ENCODE peak calls at places on chromosomes 2 and 18, in six cellular contexts. O is fibroblast of mammary gland, D is brain microvascular endothelial cell, G is tibial nerve, M is lower leg skin, Q is endodermal cell. W is an unnamed sample.

GRCh38 chr2:2182688-2183087 is 148.4 kb downstream of the MYT1L start:
- DNase-seq in O (no peak), D (no peak), G (no peak), M (no peak), Q (no peak), W (no peak)

GRCh38 chr18:56458770-56459450 is 179.5 kb downstream of the TXNL1 start:
- DNase-seq in O (no peak), D (no peak), G (no peak), M (no peak), Q (no peak), W (no peak)

GRCh38 chr2:68755071-68755470 is 20.5 kb downstream of the ARHGAP25 start:
- DNase-seq in O (no peak), D (no peak), G (peak), M (no peak), Q (no peak), W (no peak)

GRCh38 chr2:126513033-126513432 is 142.9 kb upstream of the GYPC start:
- DNase-seq in O (peak), D (peak), G (no peak), M (no peak), Q (no peak), W (no peak)

GRCh38 chr2:28880193-28880592 is 10.1 kb upstream of the TRMT61B start:
- DNase-seq in O (no peak), D (no peak), G (no peak), M (no peak), Q (no peak), W (no peak)

GRCh38 chr2:8049851-8050571 is 631.8 kb upstream of the ID2 start:
- DNase-seq in O (no peak), D (no peak), G (no peak), M (no peak), Q (no peak), W (no peak)

GRCh38 chr2:37802106-37802791 is 122.8 kb upstream of the RMDN2 start:
- DNase-seq in O (peak), D (no peak), G (no peak), M (peak), Q (no peak), W (no peak)

GRCh38 chr2:162430323-162430722 is 86.4 kb downstream of the GCA start:
- DNase-seq in O (no peak), D (no peak), G (peak), M (no peak), Q (no peak), W (no peak)

GRCh38 chr2:14756981-14757657 is 124.6 kb downstream of the LRATD1 start:
- DNase-seq in O (peak), D (peak), G (peak), M (no peak), Q (no peak), W (no peak)

GRCh38 chr2:36411962-36412444 is 56.4 kb downstream of the CRIM1 start:
- DNase-seq in O (no peak), D (peak), G (no peak), M (no peak), Q (peak), W (no peak)

GRCh38 chr2:100264121-100264520 is 58.2 kb downstream of the LONRF2 start:
- DNase-seq in O (no peak), D (no peak), G (no peak), M (no peak), Q (no peak), W (no peak)

GRCh38 chr18:42028232-42028832 is 73.3 kb downstream of the PIK3C3 start:
- DNase-seq in O (peak), D (peak), G (no peak), M (no peak), Q (peak), W (no peak)

GRCh38 chr2:134465228-134465627 is 211.4 kb downstream of the MGAT5 start:
- DNase-seq in O (no peak), D (no peak), G (no peak), M (peak), Q (no peak), W (no peak)

GRCh38 chr2:134465706-134466105 is 211.8 kb downstream of the MGAT5 start:
- DNase-seq in O (no peak), D (no peak), G (no peak), M (peak), Q (no peak), W (no peak)

GRCh38 chr2:134463726-134464076 is 209.8 kb downstream of the MGAT5 start:
- DNase-seq in O (no peak), D (no peak), G (no peak), M (peak), Q (peak), W (no peak)

GRCh38 chr2:134468093-134468640 is 214.3 kb downstream of the MGAT5 start:
- DNase-seq in O (no peak), D (no peak), G (no peak), M (peak), Q (no peak), W (no peak)

GRCh38 chr2:134466141-134466540 is 212.3 kb downstream of the MGAT5 start:
- DNase-seq in O (peak), D (no peak), G (no peak), M (peak), Q (peak), W (no peak)
- TF ChIP-seq CTCF in O (no peak), D (peak), G (no peak), M (no peak), Q (peak), W (no peak)

GRCh38 chr18:77141401-77142118 is 9.0 kb upstream of the MBP start:
- DNase-seq in O (no peak), D (no peak), G (no peak), M (peak), Q (no peak), W (no peak)
- TF ChIP-seq CTCF in O (peak), D (peak), G (no peak), M (no peak), Q (peak), W (peak)

GRCh38 chr2:41965173-41965875 is 82.5 kb upstream of the PKDCC start:
- DNase-seq in O (no peak), D (no peak), G (no peak), M (no peak), Q (peak), W (no peak)

GRCh38 chr2:41966431-41966893 is 81.4 kb upstream of the PKDCC start:
- DNase-seq in O (peak), D (peak), G (peak), M (peak), Q (peak), W (no peak)

GRCh38 chr2:41962912-41963652 is 84.7 kb upstream of the PKDCC start:
- DNase-seq in O (no peak), D (no peak), G (no peak), M (no peak), Q (peak), W (no peak)

GRCh38 chr2:41965886-41966285 is 81.9 kb upstream of the PKDCC start:
- DNase-seq in O (peak), D (no peak), G (peak), M (peak), Q (no peak), W (no peak)

DNA sequence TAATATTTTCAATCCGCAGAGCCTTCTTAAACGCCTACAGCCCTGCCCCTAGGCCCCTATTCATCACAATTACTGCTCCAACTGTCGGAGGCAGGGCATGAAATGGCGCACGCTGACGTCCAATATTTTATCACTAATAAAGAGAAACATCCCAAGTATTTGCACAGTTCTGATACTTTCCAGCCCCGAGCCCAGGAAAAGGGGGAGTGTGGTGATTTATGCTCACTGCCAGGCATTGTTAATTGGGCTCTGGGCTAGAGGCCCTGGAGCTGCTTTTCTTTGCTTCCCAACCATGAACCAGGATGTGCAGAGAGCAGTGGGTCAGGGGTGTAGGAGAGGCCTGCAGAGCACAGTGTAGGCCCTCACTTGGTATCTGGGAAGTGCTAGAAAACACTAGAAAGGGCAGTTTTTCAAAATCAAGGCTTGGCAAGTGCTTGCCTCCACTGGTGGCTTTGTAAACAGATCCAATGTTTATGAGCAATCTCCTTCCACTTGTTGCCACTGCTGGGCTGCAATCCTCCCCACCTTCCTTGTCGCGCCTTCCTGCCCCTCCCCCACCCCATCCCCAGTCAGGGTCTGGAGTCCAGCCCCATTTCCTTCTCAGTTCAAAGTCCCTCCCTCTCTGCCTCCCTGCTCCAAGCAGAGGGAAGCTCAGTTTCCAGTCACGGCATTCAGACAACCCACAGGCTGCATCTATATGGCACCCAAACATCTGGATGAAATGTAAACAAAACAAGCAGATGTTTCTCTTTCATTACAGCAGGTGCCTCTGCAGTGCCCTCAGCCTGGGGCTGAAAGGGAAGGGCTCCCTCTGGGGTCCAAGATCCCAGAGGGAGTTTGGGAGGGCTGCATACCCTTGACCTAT is 83.9 kb upstream of the PKDCC start:
- DNase-seq in O (peak), D (no peak), G (peak), M (no peak), Q (peak), W (no peak)
- TF ChIP-seq CTCF in O (no peak), D (no peak), G (no peak), M (no peak), Q (peak), W (no peak)

GRCh38 chr2:170146784-170147183 is 31.2 kb upstream of the MYO3B start:
- DNase-seq in O (no peak), D (no peak), G (no peak), M (no peak), Q (no peak), W (no peak)
- TF ChIP-seq CTCF in O (no peak), D (no peak), G (no peak), M (no peak), Q (no peak), W (no peak)

DNA sequence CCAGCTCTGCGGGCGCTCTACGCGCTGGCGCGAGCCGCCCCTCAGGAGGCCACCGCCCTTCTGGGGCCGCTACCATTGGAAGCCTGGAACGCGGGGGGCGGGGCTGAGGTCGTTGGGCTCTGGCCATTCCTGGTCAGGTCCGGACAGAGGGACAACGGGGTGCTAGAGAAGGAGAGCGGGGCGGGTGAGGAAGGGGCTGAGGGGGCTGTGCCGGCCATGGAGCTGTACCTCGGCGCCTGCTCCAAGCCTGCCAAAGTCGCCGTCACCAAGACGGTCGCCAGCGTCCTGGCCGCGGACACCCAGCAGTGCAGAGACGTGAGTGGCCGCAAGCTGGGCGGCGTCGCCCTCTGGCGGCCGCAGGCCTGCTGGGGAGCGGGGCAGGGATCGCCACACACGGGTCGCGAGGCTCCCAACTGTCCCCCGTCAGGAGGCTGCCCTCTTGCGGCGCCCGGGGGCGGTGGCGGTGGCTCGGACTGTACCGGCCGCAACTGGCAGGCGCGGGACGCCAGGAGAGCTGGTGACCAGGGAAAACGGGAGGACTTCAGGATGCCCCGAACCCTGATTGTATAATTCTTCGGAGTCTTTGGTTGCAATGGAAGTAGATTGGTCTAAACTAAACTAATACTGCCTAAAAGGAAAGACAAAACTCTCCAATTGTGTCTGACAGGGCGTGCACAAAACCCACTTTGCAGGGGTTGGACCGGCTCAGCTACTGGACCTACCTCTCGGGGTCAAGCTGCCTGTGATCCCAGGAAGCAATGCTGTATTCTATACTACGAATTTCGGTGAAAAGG is at the start of gene FSIP2:
- DNase-seq in O (peak), D (peak), G (peak), M (peak), Q (peak), W (peak)
- TF ChIP-seq CTCF in O (peak), D (peak), G (peak), M (no peak), Q (peak), W (no peak)

DNA sequence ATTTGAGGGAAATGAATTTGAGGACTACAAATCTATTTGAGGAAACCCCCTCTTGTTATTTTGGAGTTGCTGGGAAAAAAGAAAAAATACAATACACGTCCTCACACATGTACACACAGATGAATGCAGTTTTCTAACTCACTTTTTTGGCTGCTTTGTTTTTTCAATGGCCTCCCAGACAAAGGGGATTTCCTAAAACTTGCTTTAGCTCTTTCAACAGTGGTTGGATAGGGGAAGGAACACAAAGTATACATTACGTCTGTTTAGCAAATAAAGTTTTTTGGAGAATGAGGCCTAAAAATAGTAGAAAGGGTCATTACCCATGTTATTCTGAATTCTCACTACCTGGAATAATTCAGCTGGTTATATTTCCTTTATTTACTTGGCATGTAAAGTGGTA is 125.3 kb upstream of the ITGB6 start:
- DNase-seq in O (no peak), D (no peak), G (no peak), M (no peak), Q (no peak), W (no peak)
- TF ChIP-seq CTCF in O (no peak), D (no peak), G (no peak), M (no peak), Q (no peak), W (no peak)

GRCh38 chr2:96361751-96362150 is 26.2 kb downstream of the NCAPH start:
- DNase-seq in O (no peak), D (no peak), G (no peak), M (no peak), Q (no peak), W (no peak)

GRCh38 chr2:96356889-96357288 is 21.3 kb downstream of the NCAPH start:
- DNase-seq in O (no peak), D (no peak), G (no peak), M (no peak), Q (no peak), W (no peak)

GRCh38 chr2:96359866-96360265 is 24.3 kb downstream of the NCAPH start:
- DNase-seq in O (no peak), D (peak), G (no peak), M (no peak), Q (no peak), W (no peak)

GRCh38 chr2:96354492-96354891 is 18.9 kb downstream of the NCAPH start:
- DNase-seq in O (no peak), D (no peak), G (no peak), M (no peak), Q (peak), W (no peak)

GRCh38 chr2:96359310-96359709 is 23.7 kb downstream of the NCAPH start:
- DNase-seq in O (no peak), D (no peak), G (peak), M (no peak), Q (peak), W (peak)
- TF ChIP-seq CTCF in O (no peak), D (no peak), G (peak), M (no peak), Q (peak), W (no peak)